ENCODE peak calls at places on chromosome 13, in five cellular contexts. F is HTR-8/SVneo; I is stimulated activated CD8-positive, alpha-beta memory T cell treated with anti-CD3 and anti-CD28 coated beads, Interleukin-4, amount 100 ng/mL, for 1 hour; H is stimulated activated naive B cell treated with anti-CD40 and anti-IgM and Interleukin-4, amounts not matched to agents 10 μg/mL and 1 μg/mL and 100 μg/mL, for 72 hours; D is spleen. O is an unnamed sample.

GRCh38 chr13:108508263-108508662 is 121.1 kb upstream of the MYO16 start:
- DNase-seq in F (no peak), I (no peak), H (no peak), D (no peak), O (peak; percentile 16)

GRCh38 chr13:111011899-111012298 is 97.0 kb upstream of the ANKRD10 start:
- DNase-seq in F (no peak), I (no peak), H (no peak), D (no peak), O (no peak)

GRCh38 chr13:113978741-113979481 is 5.0 kb upstream of the C13orf46 start:
- DNase-seq in F (no peak), I (no peak), H (no peak), D (peak; percentile 71), O (no peak)

GRCh38 chr13:40503966-40504591 is 162.4 kb downstream of the FOXO1 start:
- DNase-seq in F (peak; percentile 38), I (no peak), H (no peak), D (no peak), O (no peak)

GRCh38 chr13:91922969-91923592 is 524.7 kb downstream of the GPC5 start:
- DNase-seq in F (no peak), I (no peak), H (no peak), D (no peak), O (no peak)

GRCh38 chr13:66077286-66077685 is 1152.8 kb downstream of the PCDH9 start:
- DNase-seq in F (no peak), I (no peak), H (no peak), D (no peak), O (no peak)

GRCh38 chr13:40230833-40231266 is 435.6 kb downstream of the FOXO1 start:
- DNase-seq in F (no peak), I (no peak), H (no peak), D (no peak), O (no peak)

GRCh38 chr13:48161530-48162179 is 66.8 kb upstream of the MED4 start:
- DNase-seq in F (no peak), I (no peak), H (no peak), D (peak; percentile 88), O (no peak)

GRCh38 chr13:39402221-39402620 is 200.8 kb downstream of the LHFPL6 start:
- DNase-seq in F (no peak), I (no peak), H (no peak), D (no peak), O (no peak)

GRCh38 chr13:110869805-110870706 is 44.8 kb downstream of the ANKRD10 start:
- DNase-seq in F (peak; percentile 92), I (no peak), H (no peak), D (peak; percentile 78), O (peak; percentile 99)

GRCh38 chr13:101649490-101650126 is 197.1 kb downstream of the ITGBL1 start:
- DNase-seq in F (peak; percentile 37), I (no peak), H (no peak), D (no peak), O (no peak)

GRCh38 chr13:30355405-30355741 is 48.0 kb upstream of the KATNAL1 start:
- DNase-seq in F (no peak), I (peak; percentile 19), H (peak; percentile 38), D (peak; percentile 90), O (no peak)

GRCh38 chr13:26041476-26041875 is 10.3 kb downstream of the SHISA2 start:
- DNase-seq in F (no peak), I (no peak), H (no peak), D (no peak), O (no peak)

GRCh38 chr13:78595458-78595818 is 7.9 kb downstream of the POU4F1 start:
- DNase-seq in F (no peak), I (no peak), H (no peak), D (no peak), O (no peak)

GRCh38 chr13:29105779-29106178 is 285.6 kb downstream of the MTUS2 start:
- DNase-seq in F (no peak), I (no peak), H (no peak), D (no peak), O (no peak)

GRCh38 chr13:39766464-39767167 is 111.2 kb downstream of the COG6 start:
- DNase-seq in F (no peak), I (no peak), H (no peak), D (no peak), O (no peak)

GRCh38 chr13:75271851-75272250 is 210.1 kb downstream of the TBC1D4 start:
- DNase-seq in F (no peak), I (no peak), H (no peak), D (no peak), O (no peak)

GRCh38 chr13:76874466-76874865 is 11.7 kb downstream of the KCTD12 start:
- DNase-seq in F (no peak), I (no peak), H (no peak), D (no peak), O (no peak)

GRCh38 chr13:44022196-44022595 is 142.5 kb downstream of the LACC1 start:
- DNase-seq in F (no peak), I (no peak), H (no peak), D (no peak), O (no peak)

GRCh38 chr13:93328943-93329342 is 102.3 kb downstream of the GPC6 start:
- DNase-seq in F (no peak), I (no peak), H (no peak), D (no peak), O (no peak)

GRCh38 chr13:37319041-37319443 is 213.6 kb upstream of the CSNK1A1L start:
- DNase-seq in F (no peak), I (no peak), H (no peak), D (no peak), O (no peak)

GRCh38 chr13:86464193-86464592 is 665.0 kb upstream of the SLITRK6 start:
- DNase-seq in F (peak; percentile 7), I (no peak), H (no peak), D (no peak), O (no peak)

GRCh38 chr13:106152047-106152446 is 383.4 kb downstream of the EFNB2 start:
- DNase-seq in F (no peak), I (no peak), H (no peak), D (no peak), O (no peak)

GRCh38 chr13:28532226-28533048 is 37.5 kb upstream of the FLT1 start:
- DNase-seq in F (no peak), I (no peak), H (no peak), D (peak; percentile 81), O (no peak)

GRCh38 chr13:25847635-25848616 is 203.9 kb downstream of the SHISA2 start:
- DNase-seq in F (no peak), I (no peak), H (no peak), D (no peak), O (no peak)

GRCh38 chr13:100510208-100510997 is 78.2 kb downstream of the GGACT start:
- DNase-seq in F (no peak), I (no peak), H (no peak), D (no peak), O (no peak)

GRCh38 chr13:39942901-39943273 is 287.4 kb downstream of the COG6 start:
- DNase-seq in F (peak; percentile 65), I (peak; percentile 57), H (peak; percentile 58), D (peak; percentile 87), O (peak; percentile 80)

GRCh38 chr13:94711561-94712286 is 621 bp downstream of the SOX21 start:
- DNase-seq in F (no peak), I (no peak), H (no peak), D (peak; percentile 77), O (no peak)

GRCh38 chr13:48818495-48818961 is 157.2 kb upstream of the FNDC3A start:
- DNase-seq in F (peak; percentile 41), I (no peak), H (no peak), D (no peak), O (no peak)

GRCh38 chr13:108963846-108964600 is 334.6 kb downstream of the MYO16 start:
- DNase-seq in F (no peak), I (no peak), H (no peak), D (no peak), O (no peak)

GRCh38 chr13:94309997-94310842 is 169.3 kb downstream of the DCT start:
- DNase-seq in F (peak; percentile 57), I (no peak), H (no peak), D (no peak), O (no peak)

GRCh38 chr13:93225610-93226009 is 997 bp upstream of the GPC6 start:
- DNase-seq in F (no peak), I (no peak), H (no peak), D (no peak), O (no peak)

O was measured in HCT116.